ENCODE peak calls at places on chromosomes 2 and 18, in eight cellular contexts. S is coronary artery, R is fibroblast of lung, P is HepG2, Y is thoracic aorta, J is SJSA1, B is HL-60, I is upper lobe of right lung. M is an unnamed sample.

GRCh38 chr2:174593574-174594203 is 3.9 kb downstream of the WIPF1 start:
- DNase-seq in I (no peak), S (no peak), J (peak), P (no peak), R (peak), Y (no peak), B (peak), M (no peak)

GRCh38 chr18:76398295-76398694 is 96.7 kb downstream of the ZNF516 start:
- DNase-seq in R (no peak), P (no peak), Y (no peak), J (no peak), S (no peak), I (no peak), B (no peak), M (no peak)

GRCh38 chr2:10400568-10400977 is 47.6 kb downstream of the ODC1 start:
- DNase-seq in I (peak), P (no peak), J (no peak), B (peak), Y (no peak), R (no peak), S (no peak), M (no peak)

GRCh38 chr2:103873719-103874359 is 980.1 kb upstream of the POU3F3 start:
- DNase-seq in R (no peak), I (no peak), S (no peak), B (no peak), Y (no peak), J (no peak), P (no peak), M (no peak)

GRCh38 chr18:59514193-59514592 is 155.1 kb upstream of the LMAN1 start:
- DNase-seq in I (no peak), Y (peak), J (peak), S (peak), B (no peak), R (peak), P (peak), M (peak)

GRCh38 chr2:46984642-46985476 is 69.3 kb upstream of the MCFD2 start:
- DNase-seq in J (peak), I (peak), R (peak), P (no peak), Y (peak), B (peak), S (peak), M (peak)

GRCh38 chr2:17959833-17960232 is 81.4 kb downstream of the KCNS3 start:
- DNase-seq in S (no peak), I (no peak), J (no peak), P (no peak), Y (no peak), R (no peak), B (no peak), M (no peak)

GRCh38 chr2:183227191-183227590 is 102.9 kb downstream of the NUP35 start:
- DNase-seq in B (no peak), S (no peak), P (no peak), R (no peak), J (no peak), I (no peak), Y (no peak), M (no peak)

GRCh38 chr2:117879003-117879402 is 64.5 kb downstream of the DDX18 start:
- DNase-seq in R (no peak), B (no peak), J (no peak), I (no peak), S (no peak), P (no peak), Y (no peak), M (no peak)

GRCh38 chr18:79578396-79579260 is 101.0 kb upstream of the CTDP1 start:
- DNase-seq in S (peak), R (no peak), Y (no peak), B (no peak), I (peak), P (no peak), J (no peak), M (peak)

GRCh38 chr2:48905696-48906095 is 150.2 kb upstream of the LHCGR start:
- DNase-seq in P (no peak), B (no peak), S (no peak), I (no peak), R (no peak), Y (no peak), J (no peak), M (no peak)

GRCh38 chr2:216013080-216013909 is at the start of gene MREG:
- DNase-seq in J (peak), P (peak), B (peak), Y (no peak), S (no peak), R (peak), I (peak), M (peak)

GRCh38 chr2:125125902-125126301 is 1100.8 kb downstream of the CNTNAP5 start:
- DNase-seq in Y (no peak), P (no peak), R (no peak), B (no peak), S (no peak), J (no peak), I (no peak), M (no peak)

GRCh38 chr2:27627963-27628766 is 647 bp downstream of the CCDC121 start:
- DNase-seq in S (no peak), Y (no peak), P (peak), J (peak), R (peak), B (peak), I (no peak), M (no peak)

GRCh38 chr18:23837591-23837990 is 148.3 kb downstream of the LAMA3 start:
- DNase-seq in Y (no peak), S (no peak), B (no peak), I (no peak), J (no peak), R (peak), P (no peak), M (no peak)

GRCh38 chr2:46964835-46965560 is 49.4 kb upstream of the MCFD2 start:
- DNase-seq in R (peak), Y (no peak), B (no peak), J (no peak), I (no peak), S (no peak), P (peak), M (no peak)

GRCh38 chr2:54839526-54840255 is 116.2 kb downstream of the EML6 start:
- DNase-seq in S (no peak), B (no peak), R (no peak), I (no peak), P (no peak), J (no peak), Y (no peak), M (no peak)

GRCh38 chr18:5097116-5097703 is 99.8 kb downstream of the AKAIN1 start:
- DNase-seq in B (no peak), S (no peak), J (no peak), P (no peak), R (no peak), I (no peak), Y (no peak), M (no peak)

GRCh38 chr18:9782073-9782857 is 74.2 kb downstream of the RAB31 start:
- DNase-seq in S (no peak), Y (no peak), I (no peak), B (peak), R (peak), P (no peak), J (peak), M (no peak)

GRCh38 chr2:240931319-240931949 is 25.3 kb downstream of the CROCC2 start:
- DNase-seq in J (no peak), P (no peak), B (no peak), R (no peak), Y (no peak), I (peak), S (peak), M (peak)

GRCh38 chr18:13540783-13541182 is 185.6 kb downstream of the FAM210A start:
- DNase-seq in R (no peak), S (peak), Y (no peak), J (no peak), P (no peak), B (no peak), I (no peak), M (no peak)

GRCh38 chr18:12288406-12288762 is 19.7 kb upstream of the TUBB6 start:
- DNase-seq in I (no peak), S (peak), P (no peak), B (no peak), R (no peak), J (no peak), Y (no peak), M (no peak)

GRCh38 chr18:79567481-79568147 is 112.0 kb upstream of the CTDP1 start:
- DNase-seq in B (no peak), I (peak), S (no peak), J (peak), R (peak), Y (peak), P (no peak), M (peak)

GRCh38 chr18:35436076-35436649 is 59.0 kb upstream of the ZNF396 start:
- DNase-seq in S (no peak), J (no peak), R (peak), P (no peak), B (no peak), Y (no peak), I (no peak), M (no peak)

GRCh38 chr2:25981596-25982272 is 563 bp downstream of the KIF3C start:
- DNase-seq in S (no peak), Y (no peak), B (peak), R (peak), J (no peak), P (no peak), I (peak), M (peak)

GRCh38 chr18:35390956-35391695 is 14.0 kb upstream of the ZNF396 start:
- DNase-seq in J (no peak), R (no peak), B (no peak), P (no peak), S (no peak), I (no peak), Y (no peak), M (no peak)

GRCh38 chr2:80489718-80490117 is 185.2 kb upstream of the LRRTM1 start:
- DNase-seq in Y (no peak), S (no peak), R (peak), I (no peak), J (no peak), P (no peak), B (no peak), M (no peak)

GRCh38 chr18:75586576-75586975 is 159.1 kb upstream of the SMIM21 start:
- DNase-seq in I (no peak), S (no peak), J (no peak), P (no peak), B (no peak), Y (no peak), R (no peak), M (no peak)

GRCh38 chr2:221518937-221519635 is 53.0 kb downstream of the EPHA4 start:
- DNase-seq in B (no peak), S (no peak), I (no peak), P (no peak), J (no peak), R (no peak), Y (no peak), M (no peak)

GRCh38 chr2:362924-363323 is 75.0 kb upstream of the ALKAL2 start:
- DNase-seq in I (no peak), Y (no peak), P (no peak), B (no peak), J (no peak), R (no peak), S (no peak), M (no peak)

GRCh38 chr18:45793295-45793965 is 32.0 kb upstream of the SIGLEC15 start:
- DNase-seq in J (peak), B (no peak), R (peak), I (no peak), P (no peak), S (peak), Y (no peak), M (no peak)

GRCh38 chr2:241892299-241893137 is 23.0 kb downstream of the RTP5 start:
- DNase-seq in J (no peak), I (peak), Y (no peak), R (peak), P (no peak), B (no peak), S (no peak), M (peak)

GRCh38 chr2:9334722-9335121 is 88.6 kb downstream of the ITGB1BP1 start:
- DNase-seq in I (no peak), P (no peak), J (no peak), R (no peak), Y (no peak), S (no peak), B (no peak), M (no peak)

GRCh38 chr2:9336209-9336533 is 87.2 kb downstream of the ITGB1BP1 start:
- DNase-seq in P (peak), J (no peak), B (no peak), S (no peak), I (no peak), R (peak), Y (no peak), M (no peak)

GRCh38 chr2:9337901-9338300 is 85.4 kb downstream of the ITGB1BP1 start:
- DNase-seq in B (no peak), R (no peak), Y (no peak), P (no peak), J (no peak), I (no peak), S (no peak), M (no peak)

GRCh38 chr2:9335322-9335754 is 88.0 kb downstream of the ITGB1BP1 start:
- DNase-seq in Y (no peak), S (no peak), J (no peak), B (no peak), R (no peak), P (peak), I (no peak), M (no peak)

GRCh38 chr2:9336534-9337354 is 86.6 kb downstream of the ITGB1BP1 start:
- DNase-seq in S (no peak), P (peak), B (no peak), J (peak), I (no peak), Y (no peak), R (peak), M (no peak)
- H3K27ac ChIP-seq in S (no peak), P (peak), B (no peak), J (no peak), I (no peak), Y (peak), R (no peak), M (no peak)

GRCh38 chr2:217802261-217802660 is 200.5 kb downstream of the TNS1 start:
- DNase-seq in J (no peak), S (peak), Y (no peak), R (no peak), I (no peak), B (no peak), P (no peak), M (no peak)

GRCh38 chr2:217802876-217803638 is 199.7 kb downstream of the TNS1 start:
- DNase-seq in J (no peak), I (no peak), R (no peak), P (no peak), S (peak), Y (no peak), B (no peak), M (peak)

GRCh38 chr2:217800433-217801114 is 202.2 kb downstream of the TNS1 start:
- DNase-seq in P (no peak), B (no peak), I (no peak), Y (peak), R (no peak), J (no peak), S (peak), M (peak)

GRCh38 chr2:217801115-217801531 is 201.7 kb downstream of the TNS1 start:
- DNase-seq in J (no peak), R (no peak), I (no peak), Y (no peak), S (peak), B (no peak), P (no peak), M (no peak)

DNA sequence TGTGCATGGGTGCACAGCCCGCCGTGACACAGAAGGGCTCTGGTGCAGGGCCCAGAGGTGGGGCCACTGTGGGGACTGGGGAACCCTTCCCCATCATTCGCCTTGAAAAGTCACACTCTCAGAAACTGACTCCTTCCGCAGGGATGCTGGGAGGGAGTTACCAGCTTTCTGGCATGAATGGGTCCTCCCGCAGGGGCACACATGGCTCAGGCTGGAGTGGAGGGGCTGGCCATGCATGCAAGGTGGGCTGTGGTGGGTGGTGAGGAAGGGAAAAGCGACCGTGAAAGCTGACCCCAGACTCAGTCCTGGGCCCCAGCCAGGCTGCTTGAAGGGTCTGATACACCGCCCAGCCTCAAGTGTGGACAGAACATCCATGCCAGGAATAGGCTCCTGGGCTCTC is 201.1 kb downstream of the TNS1 start:
- DNase-seq in P (no peak), B (no peak), Y (no peak), S (peak), R (no peak), I (no peak), J (no peak), M (no peak)
- H3K27ac ChIP-seq in P (no peak), B (no peak), Y (peak), S (peak), R (no peak), I (peak), J (no peak), M (peak)

GRCh38 chr2:239323473-239323872 is 77.3 kb downstream of the HDAC4 start:
- DNase-seq in P (no peak), J (no peak), R (no peak), S (peak), Y (no peak), B (no peak), I (no peak), M (no peak)

GRCh38 chr2:239326831-239327535 is 73.8 kb downstream of the HDAC4 start:
- DNase-seq in R (peak), J (no peak), P (no peak), Y (no peak), B (peak), S (peak), I (peak), M (peak)

GRCh38 chr2:239322414-239323086 is 78.3 kb downstream of the HDAC4 start:
- DNase-seq in B (no peak), R (peak), J (peak), S (peak), Y (no peak), I (no peak), P (no peak), M (no peak)

GRCh38 chr2:239321596-239322413 is 79.0 kb downstream of the HDAC4 start:
- DNase-seq in P (no peak), J (no peak), B (no peak), I (no peak), R (peak), Y (no peak), S (no peak), M (no peak)

GRCh38 chr2:239324456-239324855 is 76.4 kb downstream of the HDAC4 start:
- DNase-seq in R (no peak), S (peak), B (no peak), I (peak), P (no peak), J (peak), Y (no peak), M (no peak)
- H3K27ac ChIP-seq in R (no peak), S (no peak), B (no peak), I (no peak), P (no peak), J (no peak), Y (no peak), M (peak)

DNA sequence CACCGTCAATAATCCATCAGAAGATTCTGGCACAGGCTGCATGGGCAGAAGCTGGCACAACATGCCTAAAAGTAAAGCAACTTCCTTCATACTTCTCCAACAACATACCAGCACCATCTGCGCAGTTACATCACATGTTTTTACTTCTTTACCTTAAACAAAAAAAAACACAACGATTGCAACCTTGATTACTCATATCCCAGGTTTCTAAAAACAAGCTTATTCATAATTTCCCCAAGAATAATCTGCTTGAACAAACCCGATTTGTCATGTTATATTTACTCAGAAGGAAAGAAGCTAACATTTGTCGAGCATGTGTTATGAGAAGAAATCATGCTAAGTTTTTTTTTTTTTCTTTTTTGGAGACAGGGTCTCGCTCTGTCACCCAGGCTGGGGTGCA is 54.7 kb downstream of the THADA start:
- DNase-seq in B (peak), P (no peak), J (no peak), I (no peak), R (no peak), Y (no peak), S (no peak), M (no peak)
- H3K27ac ChIP-seq in B (peak), P (no peak), J (no peak), I (peak), R (no peak), Y (peak), S (peak), M (no peak)

GRCh38 chr2:2709091-2709770 is 378.2 kb upstream of the MYT1L start:
- DNase-seq in B (no peak), S (no peak), Y (no peak), J (no peak), P (no peak), R (no peak), I (no peak), M (no peak)
- H3K27ac ChIP-seq in B (no peak), S (no peak), Y (no peak), J (no peak), P (no peak), R (no peak), I (no peak), M (no peak)

GRCh38 chr2:128379021-128380005 is 60.6 kb upstream of the HS6ST1 start:
- DNase-seq in I (peak), J (peak), P (peak), R (peak), B (no peak), S (peak), Y (no peak), M (no peak)
- H3K27ac ChIP-seq in I (peak), J (peak), P (no peak), R (no peak), B (no peak), S (no peak), Y (no peak), M (no peak)

M was measured in psoas muscle.